ENCODE peak calls at places on chromosomes 1 and 21, in nine cellular contexts. W, J, U, P, S, F, T, D and M are unnamed samples.

GRCh38 chr1:88847618-88848017 is 43.7 kb downstream of the GTF2B start:
- DNase-seq in W (no peak), J (no peak), U (no peak), P (peak; percentile 2), S (no peak), F (no peak), T (peak; percentile 16), D (no peak), M (no peak)

GRCh38 chr1:206631085-206631509 is 4.2 kb upstream of the DYRK3 start:
- DNase-seq in W (no peak), J (no peak), U (no peak), P (peak; percentile 96), S (peak; percentile 80), F (peak; percentile 72), T (peak; percentile 86), D (no peak), M (peak; percentile 84)

GRCh38 chr1:113219828-113220227 is 146.8 kb downstream of the LRIG2 start:
- DNase-seq in W (no peak), J (no peak), U (no peak), P (no peak), S (no peak), F (no peak), T (no peak), D (no peak), M (no peak)

GRCh38 chr1:39146681-39147080 is 57.8 kb upstream of the MACF1 start:
- DNase-seq in W (no peak), J (no peak), U (no peak), P (no peak), S (no peak), F (no peak), T (no peak), D (no peak), M (no peak)

GRCh38 chr1:179230251-179230650 is 774 bp upstream of the ABL2 start:
- DNase-seq in W (no peak), J (no peak), U (no peak), P (peak; percentile 83), S (peak; percentile 65), F (peak; percentile 68), T (no peak), D (no peak), M (no peak)

GRCh38 chr1:81703352-81703735 is 97.4 kb upstream of the ADGRL2 start:
- DNase-seq in W (no peak), J (no peak), U (no peak), P (peak; percentile 87), S (peak; percentile 79), F (peak; percentile 73), T (no peak), D (no peak), M (no peak)

GRCh38 chr21:38447611-38448010 is 50.7 kb downstream of the ERG start:
- DNase-seq in W (no peak), J (no peak), U (no peak), P (no peak), S (no peak), F (no peak), T (no peak), D (no peak), M (no peak)

GRCh38 chr1:180301135-180301737 is 71.2 kb downstream of the LHX4 start:
- DNase-seq in W (no peak), J (no peak), U (no peak), P (peak; percentile 20), S (peak; percentile 29), F (peak; percentile 20), T (no peak), D (no peak), M (no peak)

GRCh38 chr1:107669996-107670395 is 295.0 kb downstream of the VAV3 start:
- DNase-seq in W (no peak), J (no peak), U (no peak), P (peak; percentile 41), S (peak; percentile 74), F (peak; percentile 82), T (no peak), D (no peak), M (no peak)

GRCh38 chr1:234605983-234606730 is 3.8 kb downstream of the IRF2BP2 start:
- DNase-seq in W (peak; percentile 52), J (peak; percentile 64), U (peak; percentile 6), P (peak; percentile 59), S (peak; percentile 62), F (no peak), T (no peak), D (peak; percentile 17), M (no peak)

GRCh38 chr1:119075614-119076013 is 64.8 kb downstream of the WARS2 start:
- DNase-seq in W (no peak), J (no peak), U (no peak), P (peak; percentile 91), S (peak; percentile 81), F (peak; percentile 48), T (no peak), D (no peak), M (no peak)

GRCh38 chr1:77316006-77316405 is 34.2 kb downstream of the AK5 start:
- DNase-seq in W (no peak), J (no peak), U (no peak), P (peak; percentile 30), S (peak; percentile 77), F (peak; percentile 78), T (peak; percentile 36), D (no peak), M (no peak)

GRCh38 chr1:245956225-245956624 is 550.9 kb downstream of the SMYD3 start:
- DNase-seq in W (peak; percentile 35), J (no peak), U (peak; percentile 4), P (no peak), S (peak; percentile 45), F (no peak), T (no peak), D (peak; percentile 26), M (no peak)

GRCh38 chr1:245645894-245646293 is 491.1 kb downstream of the KIF26B start:
- DNase-seq in W (no peak), J (no peak), U (no peak), P (no peak), S (no peak), F (no peak), T (no peak), D (no peak), M (peak; percentile 14)

GRCh38 chr1:20138346-20138745 is 777 bp upstream of the PLA2G2F start:
- DNase-seq in W (no peak), J (no peak), U (no peak), P (no peak), S (no peak), F (no peak), T (no peak), D (no peak), M (no peak)

GRCh38 chr1:29679316-29679715 is 443.0 kb downstream of the PTPRU start:
- DNase-seq in W (no peak), J (no peak), U (no peak), P (no peak), S (no peak), F (no peak), T (no peak), D (no peak), M (no peak)

GRCh38 chr21:43299441-43300277 is 127.3 kb downstream of the SIK1 start:
- DNase-seq in W (no peak), J (peak; percentile 67), U (no peak), P (no peak), S (no peak), F (no peak), T (no peak), D (no peak), M (no peak)

GRCh38 chr1:240342251-240342625 is 250.6 kb downstream of the FMN2 start:
- DNase-seq in W (no peak), J (no peak), U (no peak), P (no peak), S (no peak), F (peak; percentile 8), T (no peak), D (no peak), M (no peak)

DNA sequence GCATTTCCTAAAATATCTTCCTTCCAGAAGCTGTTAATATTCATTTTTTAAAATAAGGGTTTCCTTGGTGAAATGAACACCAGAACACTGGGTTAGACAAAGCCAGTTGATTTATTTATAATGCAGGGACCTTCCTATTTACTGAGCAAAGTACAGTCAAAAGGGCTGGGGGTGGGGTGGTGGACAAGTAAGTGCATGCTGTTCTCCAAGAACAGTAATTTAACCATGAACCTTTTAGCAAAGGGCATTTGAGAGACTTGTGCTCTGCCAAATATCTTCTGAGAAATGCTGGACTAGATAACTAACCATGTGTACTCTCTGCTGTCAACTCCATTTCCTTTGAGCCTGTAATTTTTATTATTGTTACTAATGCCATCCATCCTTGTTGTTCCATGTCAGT is 100.2 kb downstream of the OMA1 start:
- DNase-seq in W (no peak), J (no peak), U (no peak), P (no peak), S (no peak), F (no peak), T (no peak), D (no peak), M (no peak)
- H3K4me3 ChIP-seq in W (no peak overlapping the region), J (no peak overlapping the region), U (no peak overlapping the region), P (no peak overlapping the region), S (no peak overlapping the region), F (no peak overlapping the region), T (no peak overlapping the region), D (no peak overlapping the region), M (no peak overlapping the region)

GRCh38 chr1:164611754-164612642 is 53.0 kb downstream of the PBX1 start:
- DNase-seq in W (no peak), J (no peak), U (no peak), P (peak; percentile 66), S (peak; percentile 95), F (peak; percentile 86), T (no peak), D (no peak), M (no peak)
- H3K4me3 ChIP-seq in W (no peak overlapping the region), J (no peak overlapping the region), U (no peak overlapping the region), P (no peak overlapping the region), S (no peak overlapping the region), F (no peak overlapping the region), T (no peak overlapping the region), D (no peak overlapping the region), M (no peak overlapping the region)

GRCh38 chr1:18284750-18285532 is 177.3 kb downstream of the IGSF21 start:
- DNase-seq in W (no peak), J (no peak), U (no peak), P (no peak), S (no peak), F (no peak), T (no peak), D (no peak), M (no peak)
- H3K4me3 ChIP-seq in W (no peak overlapping the region), J (no peak overlapping the region), U (no peak overlapping the region), P (no peak overlapping the region), S (no peak overlapping the region), F (no peak overlapping the region), T (no peak overlapping the region), D (no peak overlapping the region), M (no peak overlapping the region)

GRCh38 chr1:84683508-84683907 is 6.8 kb downstream of the SSX2IP start:
- DNase-seq in W (no peak), J (no peak), U (no peak), P (no peak), S (no peak), F (no peak), T (no peak), D (no peak), M (no peak)

GRCh38 chr1:84687703-84688460 is 2.4 kb downstream of the SSX2IP start:
- DNase-seq in W (no peak), J (no peak), U (no peak), P (peak; percentile 47), S (peak; percentile 73), F (no peak), T (no peak), D (no peak), M (no peak)

GRCh38 chr1:84689514-84690396 is 506 bp downstream of the SSX2IP start:
- DNase-seq in W (no peak), J (peak; percentile 74), U (no peak), P (no peak), S (peak; percentile 44), F (peak; percentile 31), T (peak; percentile 49), D (no peak), M (no peak)

GRCh38 chr1:84688461-84689061 is 1.7 kb downstream of the SSX2IP start:
- DNase-seq in W (no peak), J (no peak), U (no peak), P (peak; percentile 43), S (peak; percentile 30), F (peak; percentile 48), T (no peak), D (no peak), M (no peak)

GRCh38 chr1:84686203-84686602 is 4.1 kb downstream of the SSX2IP start:
- DNase-seq in W (no peak), J (no peak), U (no peak), P (no peak), S (no peak), F (no peak), T (no peak), D (no peak), M (no peak)
- H3K4me3 ChIP-seq in W (no peak overlapping the region), J (no peak overlapping the region), U (no peak overlapping the region), P (no peak overlapping the region), S (no peak overlapping the region), F (no peak overlapping the region), T (no peak overlapping the region), D (no peak overlapping the region), M (no peak overlapping the region)